ENCODE peak calls at places on chromosomes 13 and 19, in seven cellular contexts. O is WTC11; G is Daoy; A is left ventricle myocardium inferior; U is GM04504; T is NCI-H2081; Q is activated CD4-positive, CD25-positive, alpha-beta regulatory T cell treated with anti-CD3 and anti-CD28 coated beads, Interleukin-2, amount 50 U/mL, for 16 hours. D is an unnamed sample.

GRCh38 chr13:24282256-24282655 is 27.1 kb upstream of the C1QTNF9 start:
- DNase-seq in O (no peak), G (no peak), A (no peak), U (no peak), T (peak; percentile 7), Q (no peak), D (no peak)

GRCh38 chr19:48341006-48341405 is 15.7 kb downstream of the EMP3 start:
- DNase-seq in O (no peak), G (peak; percentile 56), A (no peak), U (no peak), T (peak; percentile 91), Q (no peak), D (no peak)

GRCh38 chr19:33377586-33378475 is 4.3 kb downstream of the CEBPG start:
- DNase-seq in O (no peak), G (no peak), A (no peak), U (no peak), T (no peak), Q (no peak), D (no peak)

GRCh38 chr13:23966691-23967615 is 69.7 kb upstream of the C1QTNF9B start:
- DNase-seq in O (no peak), G (no peak), A (no peak), U (no peak), T (no peak), Q (no peak), D (no peak)

GRCh38 chr19:2112516-2113320 is 16.0 kb downstream of the IZUMO4 start:
- DNase-seq in O (no peak), G (no peak), A (no peak), U (no peak), T (no peak), Q (no peak), D (no peak)

GRCh38 chr13:108346376-108346775 is 76.9 kb downstream of the TNFSF13B start:
- DNase-seq in O (no peak), G (no peak), A (no peak), U (no peak), T (no peak), Q (no peak), D (peak; percentile 6)

GRCh38 chr13:105821337-105821736 is 714.1 kb downstream of the EFNB2 start:
- DNase-seq in O (no peak), G (no peak), A (no peak), U (no peak), T (no peak), Q (no peak), D (no peak)

GRCh38 chr19:19371056-19371455 is 34.4 kb upstream of the GATAD2A start:
- DNase-seq in O (no peak), G (peak; percentile 36), A (no peak), U (no peak), T (no peak), Q (no peak), D (no peak)

D was measured in GM23338.